ENCODE peak calls at places on chromosomes 13 and 19, in four cellular contexts. P, B, H and L are unnamed samples.

GRCh38 chr19:29515233-29515619 is 10.6 kb upstream of the VSTM2B start:
- DNase-seq in H (no peak), B (no peak), P (no peak), L (no peak)

GRCh38 chr19:18009412-18010066 is 1.6 kb downstream of the ARRDC2 start:
- DNase-seq in B (peak), P (no peak), H (no peak), L (no peak)

GRCh38 chr13:83941669-83942335 is 59.5 kb upstream of the SLITRK1 start:
- DNase-seq in H (no peak), B (no peak), P (no peak), L (no peak)

GRCh38 chr13:33258437-33259193 is 26.9 kb downstream of the STARD13 start:
- DNase-seq in H (no peak), B (peak), P (no peak), L (no peak)

GRCh38 chr13:112764028-112764427 is 74.2 kb downstream of the ATP11A start:
- DNase-seq in H (no peak), B (no peak), P (no peak), L (no peak)

GRCh38 chr13:112795277-112795676 is 105.4 kb downstream of the ATP11A start:
- DNase-seq in H (no peak), B (no peak), P (no peak), L (no peak)

GRCh38 chr13:26784704-26785639 is 24.4 kb upstream of the GPR12 start:
- DNase-seq in B (no peak), H (no peak), P (no peak), L (no peak)

GRCh38 chr13:89923052-89923451 is 1424.4 kb upstream of the MIR17HG start:
- DNase-seq in P (no peak), B (no peak), H (no peak), L (no peak)

GRCh38 chr13:97946951-97947588 is 6.4 kb upstream of the IPO5 start:
- DNase-seq in H (no peak), P (no peak), B (peak), L (no peak)

GRCh38 chr19:9912551-9913236 is 23.6 kb downstream of the OLFM2 start:
- DNase-seq in B (no peak), H (no peak), P (no peak), L (no peak)

GRCh38 chr19:29380581-29380980 is 145.2 kb upstream of the VSTM2B start:
- DNase-seq in P (no peak), B (no peak), H (no peak), L (no peak)

GRCh38 chr19:15378529-15379082 is 981 bp downstream of the AKAP8 start:
- DNase-seq in H (no peak), P (peak), B (peak), L (peak)

GRCh38 chr13:33251131-33251629 is 34.4 kb downstream of the STARD13 start:
- DNase-seq in H (peak), P (no peak), B (peak), L (peak)

GRCh38 chr19:10226021-10226375 is 5.1 kb downstream of the S1PR2 start:
- DNase-seq in H (no peak), P (no peak), B (no peak), L (no peak)

DNA sequence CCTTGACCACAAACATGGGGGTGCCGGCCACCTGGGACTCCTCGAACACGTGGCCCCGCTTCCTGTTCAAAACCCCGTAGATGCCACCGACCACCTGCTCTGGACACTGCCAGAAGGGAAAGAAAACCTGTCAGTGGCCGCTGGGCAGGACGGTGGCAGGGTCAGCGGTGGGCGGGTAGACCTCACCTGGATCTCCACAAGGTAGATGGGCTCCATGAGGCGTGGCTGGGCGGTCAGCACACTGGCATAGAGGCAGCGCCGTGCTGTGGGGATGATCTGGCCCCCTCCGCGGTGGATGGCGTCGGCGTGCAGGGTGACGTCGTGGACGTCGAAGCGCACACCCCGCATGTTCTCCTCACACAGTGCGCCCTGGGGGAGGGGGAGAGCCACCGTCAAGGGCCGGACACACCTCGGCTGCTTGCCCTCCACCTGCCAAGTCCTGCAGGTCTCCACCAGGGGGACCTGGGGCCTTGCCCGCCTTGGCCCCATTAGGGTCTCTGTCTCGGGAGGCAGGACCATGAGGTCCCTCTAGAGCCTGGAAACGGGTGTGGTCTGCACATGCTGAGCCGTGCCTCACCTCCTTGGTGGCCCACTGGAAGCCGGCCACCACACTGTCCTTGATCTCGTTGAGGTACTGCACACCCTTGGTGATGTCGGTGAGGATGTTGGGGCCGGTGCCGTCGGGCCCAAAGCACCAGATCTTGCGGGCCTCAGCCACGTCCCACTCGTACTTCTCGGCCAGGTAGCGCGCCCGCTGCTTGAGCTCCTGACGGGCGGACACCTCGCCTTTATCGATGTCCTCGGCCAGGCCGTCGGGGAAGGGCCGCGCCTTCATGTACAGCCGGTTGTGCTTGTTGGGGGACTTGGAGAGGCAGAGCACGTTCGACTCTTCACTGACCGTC is 6.6 kb upstream of the DAPK3 start:
- DNase-seq in B (no peak), H (no peak), P (no peak), L (no peak)
- TF ChIP-seq POLR2A in B (no peak), H (peak), P (peak), L (peak)

DNA sequence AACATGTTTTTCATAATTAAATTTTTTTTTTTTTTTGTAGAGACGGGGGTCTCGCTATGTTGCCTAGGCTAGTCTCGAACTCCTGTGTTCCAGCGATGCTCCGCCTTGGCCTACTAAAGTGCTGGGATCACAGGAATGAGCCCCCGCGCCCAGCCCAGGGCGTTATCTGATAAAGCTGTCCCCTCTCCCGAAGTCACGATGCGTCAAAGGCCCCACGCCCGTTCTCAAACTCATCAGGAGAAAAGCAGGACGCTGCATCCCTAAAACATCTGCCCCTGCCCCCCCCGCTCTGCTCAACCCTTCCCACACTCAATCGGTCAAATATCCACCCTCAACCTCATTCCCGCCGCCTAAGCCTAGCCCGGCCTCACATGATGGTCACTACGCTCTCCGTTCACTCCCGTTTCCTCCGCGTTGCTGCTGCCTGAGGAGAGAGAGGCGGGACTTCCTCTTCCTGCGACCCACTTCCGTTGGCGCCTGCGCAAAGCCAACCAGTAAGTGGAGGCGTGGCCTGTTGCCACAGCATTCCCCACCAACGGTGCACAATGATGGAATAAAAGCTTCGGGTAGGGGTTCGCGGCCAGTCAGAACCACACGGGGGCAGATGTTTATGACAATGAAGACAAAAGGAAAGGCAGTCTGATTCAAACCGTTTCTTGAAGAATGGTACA is at the start of gene SNRPD2:
- DNase-seq in B (peak), P (peak), H (peak), L (peak)
- TF ChIP-seq CTCF in B (peak), P (no peak), H (no peak), L (no peak)

GRCh38 chr19:58325623-58326022 is 1.2 kb upstream of the ZSCAN22 start:
- DNase-seq in H (no peak), P (no peak), B (peak), L (no peak)
- TF ChIP-seq FOS in H (no peak), P (no peak), B (peak), L (no peak)

DNA sequence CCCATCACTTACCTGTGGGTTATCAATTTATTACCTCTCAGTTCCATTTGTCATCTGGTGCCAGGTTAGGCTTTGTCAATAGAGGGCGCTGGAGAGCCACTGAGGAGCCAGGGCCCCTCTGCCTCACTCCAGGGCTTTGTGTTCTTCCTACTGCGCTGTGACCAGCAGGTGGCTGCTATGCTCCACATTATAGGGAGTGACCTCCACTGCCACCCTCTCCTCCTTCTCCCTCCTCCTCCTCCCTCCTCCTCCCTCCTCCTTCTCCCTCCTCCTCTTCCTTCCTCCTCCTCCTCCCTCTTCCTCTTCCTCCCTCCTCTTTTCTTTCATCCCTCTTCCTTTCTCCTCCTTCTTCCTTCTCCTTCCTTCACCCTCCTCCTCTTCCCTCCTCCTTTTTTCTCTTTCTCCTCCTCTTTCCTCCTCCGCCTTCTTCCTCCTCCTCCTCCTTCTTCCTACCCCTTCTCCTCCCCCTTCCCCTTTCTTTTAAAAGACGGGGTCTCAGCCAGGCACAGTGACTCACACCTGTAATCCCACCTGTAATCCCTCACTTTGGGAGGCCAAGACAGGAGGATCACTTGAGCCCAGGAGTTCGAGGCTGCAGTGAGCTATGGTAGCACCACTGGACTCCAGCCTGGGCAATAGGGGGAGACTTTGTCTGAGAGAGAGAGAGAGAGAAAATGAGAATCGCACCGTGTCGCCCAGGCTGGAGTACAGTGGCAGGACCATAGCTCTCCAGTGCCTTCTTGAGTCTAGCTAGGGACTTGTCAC is 10.3 kb upstream of the ZBTB32 start:
- DNase-seq in B (peak), H (peak), P (peak), L (peak)
- TF ChIP-seq POLR2A in B (no peak), H (no peak), P (no peak), L (no peak)

DNA sequence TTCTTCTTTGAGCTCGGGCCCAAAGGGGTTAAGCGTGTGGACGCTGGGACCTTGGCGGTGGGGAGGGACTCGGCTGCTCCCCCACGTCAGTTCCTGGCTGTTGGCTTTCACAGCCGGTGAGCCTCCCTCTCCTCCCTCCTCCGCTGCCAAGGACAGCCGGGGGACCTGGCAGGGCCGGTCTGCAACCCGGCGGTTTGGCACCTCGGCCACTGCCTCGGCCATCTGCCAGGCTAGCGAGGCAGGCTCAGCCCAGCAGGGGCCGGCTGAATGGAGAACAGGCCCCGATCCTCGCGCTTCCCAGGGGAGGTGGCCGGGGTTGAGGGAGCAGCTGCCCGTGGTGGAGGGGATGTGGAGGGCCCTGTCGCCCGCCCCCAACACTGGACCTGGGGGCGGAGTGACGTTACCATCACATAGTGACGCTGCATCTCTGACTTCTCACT is 5.0 kb downstream of the TLE5 start:
- DNase-seq in P (no peak), B (no peak), H (no peak), L (no peak)
- TF ChIP-seq CTCF in P (no peak), B (no peak), H (no peak), L (no peak)